ENCODE peak calls at places on chromosomes 3 and 15, in four cellular contexts. One of them, this sample, is unnamed.

GRCh38 chr15:38196116-38196515 is 56.5 kb upstream of the SPRED1 start:
- DNase-seq in NT2/D1: no peak
- DNase-seq in HEK293T: no peak
- DNase-seq in GM12878: no peak
- DNase-seq in this sample: no peak

GRCh38 chr15:62391565-62392262 is 226.6 kb upstream of the C2CD4B start:
- DNase-seq in HEK293T: peak
- DNase-seq in GM12878: no peak
- DNase-seq in NT2/D1: no peak
- DNase-seq in this sample: peak

GRCh38 chr3:129176051-129176450 is 7.6 kb downstream of the CNBP start:
- DNase-seq in NT2/D1: no peak
- DNase-seq in GM12878: no peak
- DNase-seq in HEK293T: no peak
- DNase-seq in this sample: no peak

GRCh38 chr15:67511606-67512005 is 9.3 kb upstream of the C15orf61 start:
- DNase-seq in HEK293T: no peak
- DNase-seq in GM12878: no peak
- DNase-seq in NT2/D1: no peak
- DNase-seq in this sample: no peak

GRCh38 chr3:7876741-7877297 is 624.8 kb upstream of the LMCD1 start:
- DNase-seq in GM12878: no peak
- DNase-seq in NT2/D1: no peak
- DNase-seq in HEK293T: no peak
- DNase-seq in this sample: no peak

GRCh38 chr15:39227001-39227400 is 353.9 kb upstream of the THBS1 start:
- DNase-seq in NT2/D1: no peak
- DNase-seq in HEK293T: no peak
- DNase-seq in GM12878: no peak
- DNase-seq in this sample: no peak

GRCh38 chr3:61927332-61927731 is 366.0 kb downstream of the PTPRG start:
- DNase-seq in NT2/D1: no peak
- DNase-seq in GM12878: no peak
- DNase-seq in HEK293T: no peak
- DNase-seq in this sample: no peak

GRCh38 chr3:10742031-10742671 is 73.9 kb upstream of the SLC6A11 start:
- DNase-seq in NT2/D1: no peak
- DNase-seq in HEK293T: no peak
- DNase-seq in GM12878: no peak
- DNase-seq in this sample: no peak

GRCh38 chr3:169354774-169355501 is 308.6 kb downstream of the MECOM start:
- DNase-seq in GM12878: no peak
- DNase-seq in NT2/D1: no peak
- DNase-seq in HEK293T: no peak
- DNase-seq in this sample: no peak

GRCh38 chr3:192128922-192129321 is 598.4 kb downstream of the FGF12 start:
- DNase-seq in HEK293T: no peak
- DNase-seq in GM12878: peak
- DNase-seq in NT2/D1: no peak
- DNase-seq in this sample: peak

GRCh38 chr15:58258501-58259274 is 120.5 kb downstream of the AQP9 start:
- DNase-seq in NT2/D1: no peak
- DNase-seq in GM12878: no peak
- DNase-seq in HEK293T: no peak
- DNase-seq in this sample: no peak

GRCh38 chr3:60025071-60026055 is 975.5 kb upstream of the CFAP20DC start:
- DNase-seq in HEK293T: no peak
- DNase-seq in GM12878: no peak
- DNase-seq in NT2/D1: no peak
- DNase-seq in this sample: no peak

GRCh38 chr15:92205255-92205739 is 188.4 kb upstream of the ST8SIA2 start:
- DNase-seq in HEK293T: no peak
- DNase-seq in GM12878: no peak
- DNase-seq in NT2/D1: no peak
- DNase-seq in this sample: peak

GRCh38 chr3:161274691-161275298 is 53.7 kb downstream of the NMD3 start:
- DNase-seq in GM12878: no peak
- DNase-seq in HEK293T: peak
- DNase-seq in NT2/D1: peak
- DNase-seq in this sample: peak

GRCh38 chr15:51931016-51931415 is 40.6 kb downstream of the LEO1 start:
- DNase-seq in NT2/D1: no peak
- DNase-seq in HEK293T: no peak
- DNase-seq in GM12878: no peak
- DNase-seq in this sample: no peak

GRCh38 chr15:31031471-31032064 is 40.1 kb upstream of the MTMR10 start:
- DNase-seq in NT2/D1: no peak
- DNase-seq in HEK293T: no peak
- DNase-seq in GM12878: peak
- DNase-seq in this sample: no peak

GRCh38 chr3:106610362-106610997 is 741.7 kb upstream of the CBLB start:
- DNase-seq in HEK293T: no peak
- DNase-seq in NT2/D1: no peak
- DNase-seq in GM12878: no peak
- DNase-seq in this sample: no peak

GRCh38 chr15:63832620-63833245 is 1.0 kb downstream of the HERC1 start:
- DNase-seq in NT2/D1: no peak
- DNase-seq in GM12878: no peak
- DNase-seq in HEK293T: no peak
- DNase-seq in this sample: no peak
- TF ChIP-seq SUZ12 in NT2/D1: no peak
- TF ChIP-seq SUZ12 in GM12878: no peak
- TF ChIP-seq SUZ12 in HEK293T: no peak
- TF ChIP-seq SUZ12 in this sample: no peak

GRCh38 chr15:55740981-55741591 is 1.9 kb downstream of the PRTG start:
- DNase-seq in GM12878: no peak
- DNase-seq in NT2/D1: no peak
- DNase-seq in HEK293T: peak
- DNase-seq in this sample: no peak

GRCh38 chr15:55742498-55742926 is 440 bp downstream of the PRTG start:
- DNase-seq in GM12878: no peak
- DNase-seq in HEK293T: no peak
- DNase-seq in NT2/D1: no peak
- DNase-seq in this sample: no peak

GRCh38 chr15:55742927-55743614 is at the start of gene PRTG:
- DNase-seq in HEK293T: peak
- DNase-seq in NT2/D1: no peak
- DNase-seq in GM12878: no peak
- DNase-seq in this sample: peak

GRCh38 chr15:55740479-55740878 is 2.5 kb downstream of the PRTG start:
- DNase-seq in HEK293T: no peak
- DNase-seq in NT2/D1: no peak
- DNase-seq in GM12878: no peak
- DNase-seq in this sample: no peak

DNA sequence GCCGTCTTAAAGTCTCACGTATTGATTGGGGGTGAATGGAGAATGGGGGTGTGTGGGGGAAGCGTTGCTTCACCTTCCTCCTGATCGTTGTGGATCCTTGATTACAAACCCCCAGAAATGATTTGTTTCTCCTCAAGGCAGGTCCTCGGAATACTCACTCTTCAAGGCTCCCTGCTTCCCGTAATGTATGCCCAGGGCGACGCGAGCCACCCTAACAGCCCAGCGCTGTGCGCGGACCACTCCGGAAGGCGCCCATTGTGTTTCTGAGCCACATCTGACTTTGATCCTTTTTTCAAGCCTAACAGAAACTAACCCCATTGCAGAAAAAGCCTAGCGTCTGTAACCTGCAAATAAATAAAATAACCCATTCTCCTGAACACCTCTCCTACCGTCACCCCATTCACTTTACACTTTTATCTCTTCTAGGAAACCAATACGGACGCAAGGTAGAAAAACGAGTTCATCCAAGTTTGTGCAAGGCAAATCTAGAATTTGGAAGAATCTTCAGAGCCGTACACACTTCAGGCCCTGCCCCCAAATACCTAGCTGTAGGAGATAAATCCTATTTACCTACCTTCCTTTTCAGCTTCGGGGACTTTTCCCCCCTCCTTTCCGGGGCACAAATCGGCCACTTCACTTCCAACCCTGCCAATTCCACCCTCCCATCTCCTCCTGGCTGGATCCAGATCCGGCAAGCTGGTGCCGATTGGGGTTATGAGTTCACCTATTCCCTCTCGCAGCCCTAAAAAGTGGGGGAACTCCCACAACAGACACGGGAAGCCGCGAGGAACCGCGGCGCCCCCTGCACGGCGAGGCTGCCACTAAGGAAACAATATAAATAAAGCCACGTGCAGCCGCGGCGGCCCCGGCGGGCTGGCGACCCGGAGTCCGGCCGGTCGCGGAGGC is 1.1 kb downstream of the PRTG start:
- DNase-seq in NT2/D1: no peak
- DNase-seq in HEK293T: peak
- DNase-seq in GM12878: no peak
- DNase-seq in this sample: peak
- TF ChIP-seq SUZ12 in NT2/D1: no peak
- TF ChIP-seq SUZ12 in HEK293T: no peak
- TF ChIP-seq SUZ12 in GM12878: no peak
- TF ChIP-seq SUZ12 in this sample: no peak

DNA sequence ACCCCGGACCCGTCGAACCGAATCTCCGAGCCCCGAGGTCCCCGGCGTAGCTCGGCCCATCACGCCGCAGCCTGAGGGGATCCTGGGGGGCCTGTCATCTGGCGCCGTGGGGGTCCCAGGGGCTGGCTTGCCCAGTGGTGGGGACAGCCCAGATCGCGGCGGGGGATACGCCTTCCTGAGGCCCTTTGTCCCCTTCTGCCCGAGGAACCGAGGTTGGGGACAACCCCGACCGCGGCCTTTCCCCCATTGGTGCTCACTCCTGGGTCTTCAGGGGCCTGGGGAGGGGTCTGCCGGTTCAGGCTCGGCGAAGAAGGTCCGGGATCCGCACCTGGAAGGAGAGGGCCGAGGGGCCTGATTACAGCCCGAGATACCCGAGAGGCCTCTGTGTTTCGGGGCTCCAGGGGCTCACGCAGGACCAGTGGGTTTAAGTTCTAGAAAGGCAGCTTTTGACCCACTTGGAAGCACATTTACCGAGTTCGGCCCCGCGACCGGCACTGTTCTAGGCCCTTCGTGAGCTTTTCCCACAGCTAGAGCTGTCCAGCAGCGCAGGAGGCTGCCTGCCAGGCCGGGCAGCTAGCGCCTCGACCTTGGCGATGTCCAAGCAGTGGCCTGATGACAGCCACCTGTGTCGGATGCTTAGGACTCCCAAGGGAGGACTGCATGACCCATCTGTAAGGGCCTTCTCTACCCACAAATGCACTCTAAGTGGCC is 504 bp downstream of the ABHD2 start:
- DNase-seq in GM12878: no peak
- DNase-seq in HEK293T: no peak
- DNase-seq in NT2/D1: no peak
- DNase-seq in this sample: no peak
- TF ChIP-seq SUZ12 in GM12878: no peak
- TF ChIP-seq SUZ12 in HEK293T: no peak
- TF ChIP-seq SUZ12 in NT2/D1: no peak
- TF ChIP-seq SUZ12 in this sample: no peak

DNA sequence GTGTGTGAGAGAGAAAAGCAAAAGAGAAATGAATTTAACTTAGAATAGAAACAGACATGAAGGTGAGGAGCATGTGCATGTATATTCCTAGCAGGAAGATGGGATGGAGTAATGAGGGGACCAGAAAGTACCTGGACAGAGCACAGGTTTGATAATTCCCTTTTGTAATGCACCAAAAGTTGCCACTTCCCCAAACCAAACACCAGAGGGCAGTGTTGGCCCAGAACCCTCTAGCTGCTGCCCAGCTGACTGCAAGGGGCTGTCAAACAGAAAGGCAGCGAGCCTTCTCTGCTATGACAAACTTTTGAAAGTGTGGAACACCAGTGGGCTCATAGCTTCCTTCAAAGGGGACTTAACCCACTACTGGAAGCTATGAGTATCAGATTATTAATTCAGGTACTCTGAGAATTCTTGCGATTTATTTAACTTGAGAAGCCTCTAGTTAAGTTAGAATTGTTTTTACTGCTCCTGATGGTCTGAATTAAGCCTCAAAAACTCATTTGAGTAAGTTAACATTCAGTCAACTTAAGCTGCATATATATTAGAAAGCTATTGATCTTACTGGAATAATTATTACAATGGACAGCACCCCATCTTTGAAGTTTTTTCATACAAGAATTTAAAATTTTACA is 234.9 kb downstream of the NEK10 start:
- DNase-seq in GM12878: peak
- DNase-seq in NT2/D1: peak
- DNase-seq in HEK293T: peak
- DNase-seq in this sample: peak
- TF ChIP-seq SUZ12 in GM12878: no peak
- TF ChIP-seq SUZ12 in NT2/D1: no peak
- TF ChIP-seq SUZ12 in HEK293T: no peak
- TF ChIP-seq SUZ12 in this sample: no peak

GRCh38 chr3:101061312-101061711 is 68.1 kb upstream of the ABI3BP start:
- DNase-seq in NT2/D1: no peak
- DNase-seq in HEK293T: no peak
- DNase-seq in GM12878: no peak
- DNase-seq in this sample: no peak
- TF ChIP-seq SUZ12 in NT2/D1: no peak
- TF ChIP-seq SUZ12 in HEK293T: no peak
- TF ChIP-seq SUZ12 in GM12878: no peak
- TF ChIP-seq SUZ12 in this sample: no peak

GRCh38 chr3:117398166-117398954 is 688.8 kb downstream of the TUSC7 start:
- DNase-seq in GM12878: no peak
- DNase-seq in HEK293T: no peak
- DNase-seq in NT2/D1: no peak
- DNase-seq in this sample: no peak
- TF ChIP-seq SUZ12 in GM12878: no peak
- TF ChIP-seq SUZ12 in HEK293T: no peak
- TF ChIP-seq SUZ12 in NT2/D1: no peak
- TF ChIP-seq SUZ12 in this sample: no peak

This sample was measured in HepG2.